ENCODE peak calls at places on chromosomes 4 and X, in six cellular contexts. C, O, P, Y, E and S are unnamed samples.

GRCh38 chr4:101332424-101332823 is 14.9 kb downstream of the PPP3CA start:
- DNase-seq in E (peak), P (no peak), Y (no peak), O (no peak), C (no peak), S (no peak)

GRCh38 chrX:102517331-102517730 is 792 bp upstream of the TMSB15A start:
- DNase-seq in C (no peak), E (no peak), Y (no peak), O (no peak), P (no peak), S (peak)

GRCh38 chr4:72286185-72286584 is 254.4 kb downstream of the NPFFR2 start:
- DNase-seq in Y (no peak), O (no peak), E (peak), C (no peak), P (no peak), S (peak)

GRCh38 chr4:181204109-181204508 is 1039.1 kb upstream of the TENM3 start:
- DNase-seq in C (no peak), E (no peak), P (no peak), Y (no peak), O (no peak), S (no peak)

GRCh38 chr4:93183589-93183988 is 645.0 kb upstream of the ATOH1 start:
- DNase-seq in Y (no peak), O (no peak), P (no peak), E (peak), C (no peak), S (no peak)

GRCh38 chrX:136660896-136661295 is 12.9 kb downstream of the CD40LG start:
- DNase-seq in P (no peak), Y (no peak), E (no peak), O (no peak), C (no peak), S (no peak)

GRCh38 chrX:72301781-72302180 is 3.9 kb downstream of the CITED1 start:
- DNase-seq in E (no peak), P (no peak), Y (no peak), O (no peak), C (no peak), S (no peak)

GRCh38 chrX:2387614-2388239 is 113.0 kb downstream of the DHRSX start:
- DNase-seq in P (no peak), O (no peak), E (no peak), C (no peak), Y (no peak), S (peak)

GRCh38 chr4:15893967-15894366 is 44.6 kb downstream of the FGFBP1 start:
- DNase-seq in C (no peak), O (no peak), Y (no peak), E (no peak), P (no peak), S (peak)

GRCh38 chr4:720111-720860 is 14.7 kb downstream of the PCGF3 start:
- DNase-seq in O (no peak), Y (no peak), E (no peak), P (no peak), C (no peak), S (no peak)

GRCh38 chr4:6278801-6279197 is 9.1 kb downstream of the WFS1 start:
- DNase-seq in C (no peak), O (no peak), E (no peak), P (no peak), Y (no peak), S (peak)

GRCh38 chr4:186724048-186724860 is 598 bp upstream of the FAT1 start:
- DNase-seq in P (peak), O (peak), C (no peak), Y (peak), E (peak), S (peak)